ENCODE peak calls at places on chromosome 14, in nine cellular contexts. One of them, this sample, is unnamed.

GRCh38 chr14:93956514-93957332 is 19.6 kb downstream of the ASB2 start:
- DNase-seq in AG09309: no peak
- DNase-seq in tibial nerve: no peak
- DNase-seq in GM10248: peak
- DNase-seq in heart right ventricle: peak
- DNase-seq in omental fat pad: no peak
- DNase-seq in mesothelial cell of epicardium: no peak
- DNase-seq in cardiac fibroblast: no peak
- DNase-seq in uterus: no peak
- DNase-seq in this sample: no peak

GRCh38 chr14:69002069-69002468 is 23.0 kb upstream of the ACTN1 start:
- DNase-seq in AG09309: no peak
- DNase-seq in tibial nerve: no peak
- DNase-seq in GM10248: no peak
- DNase-seq in heart right ventricle: peak
- DNase-seq in omental fat pad: no peak
- DNase-seq in mesothelial cell of epicardium: no peak
- DNase-seq in cardiac fibroblast: peak
- DNase-seq in uterus: no peak
- DNase-seq in this sample: no peak

GRCh38 chr14:25220514-25220913 is 170.6 kb upstream of the STXBP6 start:
- DNase-seq in AG09309: no peak
- DNase-seq in tibial nerve: no peak
- DNase-seq in GM10248: no peak
- DNase-seq in heart right ventricle: no peak
- DNase-seq in omental fat pad: no peak
- DNase-seq in mesothelial cell of epicardium: no peak
- DNase-seq in cardiac fibroblast: no peak
- DNase-seq in uterus: no peak
- DNase-seq in this sample: no peak

GRCh38 chr14:41299924-41300323 is 306.8 kb upstream of the LRFN5 start:
- DNase-seq in AG09309: no peak
- DNase-seq in tibial nerve: no peak
- DNase-seq in GM10248: no peak
- DNase-seq in heart right ventricle: no peak
- DNase-seq in omental fat pad: no peak
- DNase-seq in mesothelial cell of epicardium: no peak
- DNase-seq in cardiac fibroblast: no peak
- DNase-seq in uterus: no peak
- DNase-seq in this sample: no peak

GRCh38 chr14:75811136-75811839 is 150.2 kb downstream of the TTLL5 start:
- DNase-seq in AG09309: no peak
- DNase-seq in tibial nerve: no peak
- DNase-seq in GM10248: no peak
- DNase-seq in heart right ventricle: no peak
- DNase-seq in omental fat pad: no peak
- DNase-seq in mesothelial cell of epicardium: no peak
- DNase-seq in cardiac fibroblast: no peak
- DNase-seq in uterus: no peak
- DNase-seq in this sample: no peak

GRCh38 chr14:49497725-49498348 is 88.3 kb downstream of the RPS29 start:
- DNase-seq in AG09309: peak
- DNase-seq in tibial nerve: no peak
- DNase-seq in GM10248: peak
- DNase-seq in heart right ventricle: peak
- DNase-seq in omental fat pad: no peak
- DNase-seq in mesothelial cell of epicardium: no peak
- DNase-seq in cardiac fibroblast: peak
- DNase-seq in uterus: no peak
- DNase-seq in this sample: no peak

GRCh38 chr14:36478782-36479181 is 41.2 kb downstream of the NKX2-1 start:
- DNase-seq in AG09309: no peak
- DNase-seq in tibial nerve: no peak
- DNase-seq in GM10248: no peak
- DNase-seq in heart right ventricle: no peak
- DNase-seq in omental fat pad: no peak
- DNase-seq in mesothelial cell of epicardium: no peak
- DNase-seq in cardiac fibroblast: no peak
- DNase-seq in uterus: no peak
- DNase-seq in this sample: no peak

GRCh38 chr14:105248368-105249174 is at the start of gene BTBD6:
- DNase-seq in AG09309: peak
- DNase-seq in tibial nerve: peak
- DNase-seq in GM10248: peak
- DNase-seq in heart right ventricle: peak
- DNase-seq in omental fat pad: peak
- DNase-seq in mesothelial cell of epicardium: peak
- DNase-seq in cardiac fibroblast: peak
- DNase-seq in uterus: peak
- DNase-seq in this sample: peak

GRCh38 chr14:33475623-33476022 is 475.3 kb downstream of the EGLN3 start:
- DNase-seq in AG09309: no peak
- DNase-seq in tibial nerve: no peak
- DNase-seq in GM10248: no peak
- DNase-seq in heart right ventricle: peak
- DNase-seq in omental fat pad: no peak
- DNase-seq in mesothelial cell of epicardium: no peak
- DNase-seq in cardiac fibroblast: peak
- DNase-seq in uterus: no peak
- DNase-seq in this sample: no peak

GRCh38 chr14:59278111-59278510 is 89.6 kb downstream of the DAAM1 start:
- DNase-seq in AG09309: no peak
- DNase-seq in tibial nerve: no peak
- DNase-seq in GM10248: no peak
- DNase-seq in heart right ventricle: no peak
- DNase-seq in omental fat pad: no peak
- DNase-seq in mesothelial cell of epicardium: no peak
- DNase-seq in cardiac fibroblast: peak
- DNase-seq in uterus: no peak
- DNase-seq in this sample: no peak

GRCh38 chr14:33986804-33987203 is 35.9 kb upstream of the EGLN3 start:
- DNase-seq in AG09309: peak
- DNase-seq in tibial nerve: no peak
- DNase-seq in GM10248: no peak
- DNase-seq in heart right ventricle: no peak
- DNase-seq in omental fat pad: no peak
- DNase-seq in mesothelial cell of epicardium: no peak
- DNase-seq in cardiac fibroblast: peak
- DNase-seq in uterus: no peak
- DNase-seq in this sample: no peak

GRCh38 chr14:75399819-75400678 is 27.8 kb upstream of the JDP2 start:
- DNase-seq in AG09309: no peak
- DNase-seq in tibial nerve: peak
- DNase-seq in GM10248: no peak
- DNase-seq in heart right ventricle: peak
- DNase-seq in omental fat pad: peak
- DNase-seq in mesothelial cell of epicardium: no peak
- DNase-seq in cardiac fibroblast: peak
- DNase-seq in uterus: peak
- DNase-seq in this sample: no peak

GRCh38 chr14:28773176-28773575 is 6.6 kb downstream of the FOXG1 start:
- DNase-seq in AG09309: no peak
- DNase-seq in tibial nerve: no peak
- DNase-seq in GM10248: no peak
- DNase-seq in heart right ventricle: no peak
- DNase-seq in omental fat pad: no peak
- DNase-seq in mesothelial cell of epicardium: no peak
- DNase-seq in cardiac fibroblast: no peak
- DNase-seq in uterus: no peak
- DNase-seq in this sample: no peak

GRCh38 chr14:35934499-35934898 is 108.4 kb downstream of the BRMS1L start:
- DNase-seq in AG09309: no peak
- DNase-seq in tibial nerve: no peak
- DNase-seq in GM10248: no peak
- DNase-seq in heart right ventricle: no peak
- DNase-seq in omental fat pad: no peak
- DNase-seq in mesothelial cell of epicardium: no peak
- DNase-seq in cardiac fibroblast: no peak
- DNase-seq in uterus: no peak
- DNase-seq in this sample: no peak

GRCh38 chr14:102809870-102810269 is 32.6 kb downstream of the TRAF3 start:
- DNase-seq in AG09309: peak
- DNase-seq in tibial nerve: no peak
- DNase-seq in GM10248: no peak
- DNase-seq in heart right ventricle: no peak
- DNase-seq in omental fat pad: no peak
- DNase-seq in mesothelial cell of epicardium: no peak
- DNase-seq in cardiac fibroblast: no peak
- DNase-seq in uterus: no peak
- DNase-seq in this sample: no peak

GRCh38 chr14:74616507-74616906 is 4.5 kb upstream of the LTBP2 start:
- DNase-seq in AG09309: no peak
- DNase-seq in tibial nerve: no peak
- DNase-seq in GM10248: no peak
- DNase-seq in heart right ventricle: no peak
- DNase-seq in omental fat pad: no peak
- DNase-seq in mesothelial cell of epicardium: no peak
- DNase-seq in cardiac fibroblast: peak
- DNase-seq in uterus: no peak
- DNase-seq in this sample: no peak

GRCh38 chr14:75559045-75559444 is 19.4 kb upstream of the FLVCR2 start:
- DNase-seq in AG09309: no peak
- DNase-seq in tibial nerve: no peak
- DNase-seq in GM10248: no peak
- DNase-seq in heart right ventricle: no peak
- DNase-seq in omental fat pad: no peak
- DNase-seq in mesothelial cell of epicardium: no peak
- DNase-seq in cardiac fibroblast: no peak
- DNase-seq in uterus: no peak
- DNase-seq in this sample: no peak

GRCh38 chr14:94143239-94143638 is 13.8 kb upstream of the IFI27L2 start:
- DNase-seq in AG09309: no peak
- DNase-seq in tibial nerve: no peak
- DNase-seq in GM10248: no peak
- DNase-seq in heart right ventricle: no peak
- DNase-seq in omental fat pad: no peak
- DNase-seq in mesothelial cell of epicardium: no peak
- DNase-seq in cardiac fibroblast: no peak
- DNase-seq in uterus: no peak
- DNase-seq in this sample: no peak

GRCh38 chr14:66650491-66650911 is 142.6 kb downstream of the GPHN start:
- DNase-seq in AG09309: no peak
- DNase-seq in tibial nerve: no peak
- DNase-seq in GM10248: no peak
- DNase-seq in heart right ventricle: no peak
- DNase-seq in omental fat pad: no peak
- DNase-seq in mesothelial cell of epicardium: no peak
- DNase-seq in cardiac fibroblast: peak
- DNase-seq in uterus: no peak
- DNase-seq in this sample: no peak

GRCh38 chr14:96177766-96178377 is 26.8 kb upstream of the BDKRB2 start:
- DNase-seq in AG09309: no peak
- DNase-seq in tibial nerve: no peak
- DNase-seq in GM10248: peak
- DNase-seq in heart right ventricle: no peak
- DNase-seq in omental fat pad: no peak
- DNase-seq in mesothelial cell of epicardium: no peak
- DNase-seq in cardiac fibroblast: no peak
- DNase-seq in uterus: peak
- DNase-seq in this sample: no peak

GRCh38 chr14:67526676-67527459 is 6.2 kb upstream of the PLEKHH1 start:
- DNase-seq in AG09309: no peak
- DNase-seq in tibial nerve: no peak
- DNase-seq in GM10248: peak
- DNase-seq in heart right ventricle: peak
- DNase-seq in omental fat pad: no peak
- DNase-seq in mesothelial cell of epicardium: no peak
- DNase-seq in cardiac fibroblast: peak
- DNase-seq in uterus: no peak
- DNase-seq in this sample: no peak

GRCh38 chr14:38125484-38125912 is 82.2 kb upstream of the SSTR1 start:
- DNase-seq in AG09309: no peak
- DNase-seq in tibial nerve: no peak
- DNase-seq in GM10248: no peak
- DNase-seq in heart right ventricle: no peak
- DNase-seq in omental fat pad: no peak
- DNase-seq in mesothelial cell of epicardium: no peak
- DNase-seq in cardiac fibroblast: no peak
- DNase-seq in uterus: no peak
- DNase-seq in this sample: no peak

GRCh38 chr14:52882824-52883223 is 68.0 kb downstream of the FERMT2 start:
- DNase-seq in AG09309: no peak
- DNase-seq in tibial nerve: no peak
- DNase-seq in GM10248: no peak
- DNase-seq in heart right ventricle: no peak
- DNase-seq in omental fat pad: no peak
- DNase-seq in mesothelial cell of epicardium: no peak
- DNase-seq in cardiac fibroblast: no peak
- DNase-seq in uterus: no peak
- DNase-seq in this sample: no peak

GRCh38 chr14:61051046-61051445 is 70.0 kb downstream of the SLC38A6 start:
- DNase-seq in AG09309: peak
- DNase-seq in tibial nerve: no peak
- DNase-seq in GM10248: no peak
- DNase-seq in heart right ventricle: peak
- DNase-seq in omental fat pad: no peak
- DNase-seq in mesothelial cell of epicardium: no peak
- DNase-seq in cardiac fibroblast: no peak
- DNase-seq in uterus: no peak
- DNase-seq in this sample: no peak
- TF ChIP-seq CTCF in AG09309: no peak
- TF ChIP-seq CTCF in tibial nerve: no peak
- TF ChIP-seq CTCF in GM10248: no peak
- TF ChIP-seq CTCF in heart right ventricle: no peak
- TF ChIP-seq CTCF in omental fat pad: no peak
- TF ChIP-seq CTCF in mesothelial cell of epicardium: no peak
- TF ChIP-seq CTCF in cardiac fibroblast: no peak
- TF ChIP-seq CTCF in uterus: no peak
- TF ChIP-seq CTCF in this sample: no peak

GRCh38 chr14:81435578-81436295 is 35.6 kb upstream of the STON2 start:
- DNase-seq in AG09309: no peak
- DNase-seq in tibial nerve: no peak
- DNase-seq in GM10248: peak
- DNase-seq in heart right ventricle: peak
- DNase-seq in omental fat pad: no peak
- DNase-seq in mesothelial cell of epicardium: no peak
- DNase-seq in cardiac fibroblast: peak
- DNase-seq in uterus: peak
- DNase-seq in this sample: peak
- TF ChIP-seq CTCF in AG09309: no peak
- TF ChIP-seq CTCF in tibial nerve: no peak
- TF ChIP-seq CTCF in GM10248: no peak
- TF ChIP-seq CTCF in heart right ventricle: no peak
- TF ChIP-seq CTCF in omental fat pad: no peak
- TF ChIP-seq CTCF in mesothelial cell of epicardium: no peak
- TF ChIP-seq CTCF in cardiac fibroblast: no peak
- TF ChIP-seq CTCF in uterus: no peak
- TF ChIP-seq CTCF in this sample: no peak

GRCh38 chr14:24117179-24117578 is 2.4 kb upstream of the NRL start:
- DNase-seq in AG09309: no peak
- DNase-seq in tibial nerve: no peak
- DNase-seq in GM10248: no peak
- DNase-seq in heart right ventricle: no peak
- DNase-seq in omental fat pad: no peak
- DNase-seq in mesothelial cell of epicardium: no peak
- DNase-seq in cardiac fibroblast: no peak
- DNase-seq in uterus: no peak
- DNase-seq in this sample: no peak
- TF ChIP-seq CTCF in AG09309: no peak
- TF ChIP-seq CTCF in tibial nerve: no peak
- TF ChIP-seq CTCF in GM10248: no peak
- TF ChIP-seq CTCF in heart right ventricle: no peak
- TF ChIP-seq CTCF in omental fat pad: no peak
- TF ChIP-seq CTCF in mesothelial cell of epicardium: no peak
- TF ChIP-seq CTCF in cardiac fibroblast: no peak
- TF ChIP-seq CTCF in uterus: no peak
- TF ChIP-seq CTCF in this sample: no peak

GRCh38 chr14:21978184-21978998 is 304.8 kb upstream of the OR4E1 start:
- DNase-seq in AG09309: no peak
- DNase-seq in tibial nerve: peak
- DNase-seq in GM10248: peak
- DNase-seq in heart right ventricle: no peak
- DNase-seq in omental fat pad: no peak
- DNase-seq in mesothelial cell of epicardium: no peak
- DNase-seq in cardiac fibroblast: peak
- DNase-seq in uterus: peak
- DNase-seq in this sample: no peak
- TF ChIP-seq CTCF in AG09309: peak
- TF ChIP-seq CTCF in tibial nerve: peak
- TF ChIP-seq CTCF in GM10248: peak
- TF ChIP-seq CTCF in heart right ventricle: peak
- TF ChIP-seq CTCF in omental fat pad: no peak
- TF ChIP-seq CTCF in mesothelial cell of epicardium: peak
- TF ChIP-seq CTCF in cardiac fibroblast: peak
- TF ChIP-seq CTCF in uterus: no peak
- TF ChIP-seq CTCF in this sample: no peak